ENCODE peak calls at places on chromosomes 7 and 10, in seven cellular contexts. One of them, this sample, is unnamed.

GRCh38 chr10:89134963-89135362 is 72.2 kb downstream of the CH25H start:
- DNase-seq in sciatic nerve: no peak
- DNase-seq in A549: no peak
- DNase-seq in C1 segment of cervical spinal cord: no peak
- DNase-seq in dorsolateral prefrontal cortex: no peak
- DNase-seq in stimulated activated CD4-positive, alpha-beta T cell treated with anti-CD3 and anti-CD28 coated beads, Interleukin-12 subunit alpha, Interleukin-12 subunit beta, amount 100 ng/mL, for 4 hours: no peak
- DNase-seq in MCF 10A: no peak
- DNase-seq in this sample: no peak

GRCh38 chr10:19817251-19818046 is 1.2 kb downstream of the PLXDC2 start:
- DNase-seq in C1 segment of cervical spinal cord: peak
- DNase-seq in sciatic nerve: peak
- DNase-seq in A549: no peak
- DNase-seq in dorsolateral prefrontal cortex: peak
- DNase-seq in MCF 10A: peak
- DNase-seq in stimulated activated CD4-positive, alpha-beta T cell treated with anti-CD3 and anti-CD28 coated beads, Interleukin-12 subunit alpha, Interleukin-12 subunit beta, amount 100 ng/mL, for 4 hours: no peak
- DNase-seq in this sample: peak

GRCh38 chr10:114367676-114368391 is 36.5 kb downstream of the AFAP1L2 start:
- DNase-seq in sciatic nerve: no peak
- DNase-seq in C1 segment of cervical spinal cord: no peak
- DNase-seq in stimulated activated CD4-positive, alpha-beta T cell treated with anti-CD3 and anti-CD28 coated beads, Interleukin-12 subunit alpha, Interleukin-12 subunit beta, amount 100 ng/mL, for 4 hours: no peak
- DNase-seq in dorsolateral prefrontal cortex: no peak
- DNase-seq in MCF 10A: no peak
- DNase-seq in A549: peak
- DNase-seq in this sample: no peak

GRCh38 chr10:116771101-116771705 is 28.8 kb upstream of the HSPA12A start:
- DNase-seq in stimulated activated CD4-positive, alpha-beta T cell treated with anti-CD3 and anti-CD28 coated beads, Interleukin-12 subunit alpha, Interleukin-12 subunit beta, amount 100 ng/mL, for 4 hours: no peak
- DNase-seq in MCF 10A: peak
- DNase-seq in A549: peak
- DNase-seq in sciatic nerve: peak
- DNase-seq in dorsolateral prefrontal cortex: no peak
- DNase-seq in C1 segment of cervical spinal cord: no peak
- DNase-seq in this sample: no peak

GRCh38 chr7:4906682-4907081 is 23.2 kb upstream of the RADIL start:
- DNase-seq in A549: no peak
- DNase-seq in stimulated activated CD4-positive, alpha-beta T cell treated with anti-CD3 and anti-CD28 coated beads, Interleukin-12 subunit alpha, Interleukin-12 subunit beta, amount 100 ng/mL, for 4 hours: no peak
- DNase-seq in sciatic nerve: no peak
- DNase-seq in C1 segment of cervical spinal cord: no peak
- DNase-seq in MCF 10A: no peak
- DNase-seq in dorsolateral prefrontal cortex: no peak
- DNase-seq in this sample: no peak

GRCh38 chr10:91381562-91381923 is 28.6 kb upstream of the HECTD2 start:
- DNase-seq in A549: no peak
- DNase-seq in C1 segment of cervical spinal cord: no peak
- DNase-seq in sciatic nerve: no peak
- DNase-seq in dorsolateral prefrontal cortex: no peak
- DNase-seq in stimulated activated CD4-positive, alpha-beta T cell treated with anti-CD3 and anti-CD28 coated beads, Interleukin-12 subunit alpha, Interleukin-12 subunit beta, amount 100 ng/mL, for 4 hours: no peak
- DNase-seq in MCF 10A: no peak
- DNase-seq in this sample: no peak

GRCh38 chr7:70736715-70737460 is 395.1 kb upstream of the GALNT17 start:
- DNase-seq in A549: peak
- DNase-seq in sciatic nerve: no peak
- DNase-seq in dorsolateral prefrontal cortex: no peak
- DNase-seq in stimulated activated CD4-positive, alpha-beta T cell treated with anti-CD3 and anti-CD28 coated beads, Interleukin-12 subunit alpha, Interleukin-12 subunit beta, amount 100 ng/mL, for 4 hours: no peak
- DNase-seq in C1 segment of cervical spinal cord: no peak
- DNase-seq in MCF 10A: no peak
- DNase-seq in this sample: no peak

GRCh38 chr10:6204063-6204340 is 1.3 kb downstream of the PFKFB3 start:
- DNase-seq in sciatic nerve: no peak
- DNase-seq in C1 segment of cervical spinal cord: peak
- DNase-seq in stimulated activated CD4-positive, alpha-beta T cell treated with anti-CD3 and anti-CD28 coated beads, Interleukin-12 subunit alpha, Interleukin-12 subunit beta, amount 100 ng/mL, for 4 hours: peak
- DNase-seq in dorsolateral prefrontal cortex: no peak
- DNase-seq in A549: no peak
- DNase-seq in MCF 10A: peak
- DNase-seq in this sample: no peak

GRCh38 chr10:2876032-2876431 is 191.3 kb upstream of the PFKP start:
- DNase-seq in A549: no peak
- DNase-seq in sciatic nerve: no peak
- DNase-seq in stimulated activated CD4-positive, alpha-beta T cell treated with anti-CD3 and anti-CD28 coated beads, Interleukin-12 subunit alpha, Interleukin-12 subunit beta, amount 100 ng/mL, for 4 hours: no peak
- DNase-seq in MCF 10A: no peak
- DNase-seq in dorsolateral prefrontal cortex: no peak
- DNase-seq in C1 segment of cervical spinal cord: no peak
- DNase-seq in this sample: no peak

GRCh38 chr10:16699435-16699834 is 117.8 kb downstream of the RSU1 start:
- DNase-seq in C1 segment of cervical spinal cord: no peak
- DNase-seq in dorsolateral prefrontal cortex: no peak
- DNase-seq in sciatic nerve: no peak
- DNase-seq in A549: no peak
- DNase-seq in stimulated activated CD4-positive, alpha-beta T cell treated with anti-CD3 and anti-CD28 coated beads, Interleukin-12 subunit alpha, Interleukin-12 subunit beta, amount 100 ng/mL, for 4 hours: no peak
- DNase-seq in MCF 10A: no peak
- DNase-seq in this sample: no peak

GRCh38 chr10:73810358-73810734 is 1.1 kb downstream of the NDST2 start:
- DNase-seq in A549: no peak
- DNase-seq in C1 segment of cervical spinal cord: no peak
- DNase-seq in sciatic nerve: no peak
- DNase-seq in stimulated activated CD4-positive, alpha-beta T cell treated with anti-CD3 and anti-CD28 coated beads, Interleukin-12 subunit alpha, Interleukin-12 subunit beta, amount 100 ng/mL, for 4 hours: no peak
- DNase-seq in MCF 10A: no peak
- DNase-seq in dorsolateral prefrontal cortex: no peak
- DNase-seq in this sample: no peak

GRCh38 chr10:78931333-78932083 is 137.3 kb upstream of the ZMIZ1 start:
- DNase-seq in MCF 10A: peak
- DNase-seq in C1 segment of cervical spinal cord: no peak
- DNase-seq in A549: no peak
- DNase-seq in sciatic nerve: peak
- DNase-seq in dorsolateral prefrontal cortex: no peak
- DNase-seq in stimulated activated CD4-positive, alpha-beta T cell treated with anti-CD3 and anti-CD28 coated beads, Interleukin-12 subunit alpha, Interleukin-12 subunit beta, amount 100 ng/mL, for 4 hours: no peak
- DNase-seq in this sample: no peak

GRCh38 chr10:27659786-27660185 is 85.8 kb downstream of the MKX start:
- DNase-seq in stimulated activated CD4-positive, alpha-beta T cell treated with anti-CD3 and anti-CD28 coated beads, Interleukin-12 subunit alpha, Interleukin-12 subunit beta, amount 100 ng/mL, for 4 hours: no peak
- DNase-seq in A549: no peak
- DNase-seq in dorsolateral prefrontal cortex: no peak
- DNase-seq in C1 segment of cervical spinal cord: no peak
- DNase-seq in MCF 10A: no peak
- DNase-seq in sciatic nerve: no peak
- DNase-seq in this sample: no peak

GRCh38 chr7:116802784-116803183 is 59.6 kb upstream of the CAPZA2 start:
- DNase-seq in sciatic nerve: no peak
- DNase-seq in stimulated activated CD4-positive, alpha-beta T cell treated with anti-CD3 and anti-CD28 coated beads, Interleukin-12 subunit alpha, Interleukin-12 subunit beta, amount 100 ng/mL, for 4 hours: no peak
- DNase-seq in dorsolateral prefrontal cortex: no peak
- DNase-seq in MCF 10A: peak
- DNase-seq in A549: peak
- DNase-seq in C1 segment of cervical spinal cord: peak
- DNase-seq in this sample: no peak

GRCh38 chr7:36777062-36777461 is 52.8 kb upstream of the AOAH start:
- DNase-seq in sciatic nerve: no peak
- DNase-seq in MCF 10A: no peak
- DNase-seq in stimulated activated CD4-positive, alpha-beta T cell treated with anti-CD3 and anti-CD28 coated beads, Interleukin-12 subunit alpha, Interleukin-12 subunit beta, amount 100 ng/mL, for 4 hours: no peak
- DNase-seq in dorsolateral prefrontal cortex: no peak
- DNase-seq in C1 segment of cervical spinal cord: no peak
- DNase-seq in A549: no peak
- DNase-seq in this sample: no peak

GRCh38 chr10:97532935-97533671 is 34.4 kb downstream of the UBTD1 start:
- DNase-seq in sciatic nerve: no peak
- DNase-seq in MCF 10A: no peak
- DNase-seq in dorsolateral prefrontal cortex: no peak
- DNase-seq in A549: peak
- DNase-seq in stimulated activated CD4-positive, alpha-beta T cell treated with anti-CD3 and anti-CD28 coated beads, Interleukin-12 subunit alpha, Interleukin-12 subunit beta, amount 100 ng/mL, for 4 hours: no peak
- DNase-seq in C1 segment of cervical spinal cord: no peak
- DNase-seq in this sample: peak

GRCh38 chr10:122116331-122116730 is 127.4 kb downstream of the TACC2 start:
- DNase-seq in A549: no peak
- DNase-seq in MCF 10A: peak
- DNase-seq in dorsolateral prefrontal cortex: no peak
- DNase-seq in sciatic nerve: no peak
- DNase-seq in C1 segment of cervical spinal cord: no peak
- DNase-seq in stimulated activated CD4-positive, alpha-beta T cell treated with anti-CD3 and anti-CD28 coated beads, Interleukin-12 subunit alpha, Interleukin-12 subunit beta, amount 100 ng/mL, for 4 hours: no peak
- DNase-seq in this sample: no peak

GRCh38 chr10:54585572-54585971 is 215.5 kb downstream of the PCDH15 start:
- DNase-seq in MCF 10A: no peak
- DNase-seq in dorsolateral prefrontal cortex: no peak
- DNase-seq in sciatic nerve: no peak
- DNase-seq in stimulated activated CD4-positive, alpha-beta T cell treated with anti-CD3 and anti-CD28 coated beads, Interleukin-12 subunit alpha, Interleukin-12 subunit beta, amount 100 ng/mL, for 4 hours: no peak
- DNase-seq in A549: no peak
- DNase-seq in C1 segment of cervical spinal cord: no peak
- DNase-seq in this sample: no peak

GRCh38 chr7:115038158-115038557 is 116.3 kb downstream of the MDFIC start:
- DNase-seq in MCF 10A: no peak
- DNase-seq in A549: no peak
- DNase-seq in sciatic nerve: no peak
- DNase-seq in stimulated activated CD4-positive, alpha-beta T cell treated with anti-CD3 and anti-CD28 coated beads, Interleukin-12 subunit alpha, Interleukin-12 subunit beta, amount 100 ng/mL, for 4 hours: no peak
- DNase-seq in C1 segment of cervical spinal cord: no peak
- DNase-seq in dorsolateral prefrontal cortex: no peak
- DNase-seq in this sample: no peak

GRCh38 chr10:5479481-5480161 is 19.7 kb downstream of the CALML5 start:
- DNase-seq in A549: no peak
- DNase-seq in sciatic nerve: no peak
- DNase-seq in C1 segment of cervical spinal cord: no peak
- DNase-seq in stimulated activated CD4-positive, alpha-beta T cell treated with anti-CD3 and anti-CD28 coated beads, Interleukin-12 subunit alpha, Interleukin-12 subunit beta, amount 100 ng/mL, for 4 hours: no peak
- DNase-seq in dorsolateral prefrontal cortex: no peak
- DNase-seq in MCF 10A: no peak
- DNase-seq in this sample: no peak

GRCh38 chr7:30448461-30449189 is 30.0 kb downstream of the NOD1 start:
- DNase-seq in C1 segment of cervical spinal cord: no peak
- DNase-seq in A549: no peak
- DNase-seq in MCF 10A: no peak
- DNase-seq in stimulated activated CD4-positive, alpha-beta T cell treated with anti-CD3 and anti-CD28 coated beads, Interleukin-12 subunit alpha, Interleukin-12 subunit beta, amount 100 ng/mL, for 4 hours: no peak
- DNase-seq in sciatic nerve: no peak
- DNase-seq in dorsolateral prefrontal cortex: no peak
- DNase-seq in this sample: no peak

GRCh38 chr10:21975378-21975990 is 28.0 kb downstream of the DNAJC1 start:
- DNase-seq in A549: no peak
- DNase-seq in stimulated activated CD4-positive, alpha-beta T cell treated with anti-CD3 and anti-CD28 coated beads, Interleukin-12 subunit alpha, Interleukin-12 subunit beta, amount 100 ng/mL, for 4 hours: no peak
- DNase-seq in MCF 10A: no peak
- DNase-seq in dorsolateral prefrontal cortex: no peak
- DNase-seq in C1 segment of cervical spinal cord: no peak
- DNase-seq in sciatic nerve: no peak
- DNase-seq in this sample: no peak